ENCODE peak calls at places on chromosome 12, in four cellular contexts. One of them, this sample, is unnamed.

GRCh38 chr12:105085537-105085936 is 1.3 kb upstream of the ALDH1L2 start:
- DNase-seq in GM20000: no peak
- DNase-seq in GM13977: no peak
- DNase-seq in brain microvascular endothelial cell: no peak
- DNase-seq in this sample: no peak

GRCh38 chr12:30462249-30462648 is 233.4 kb downstream of the IPO8 start:
- DNase-seq in brain microvascular endothelial cell: no peak
- DNase-seq in GM20000: no peak
- DNase-seq in GM13977: no peak
- DNase-seq in this sample: no peak

GRCh38 chr12:459430-460258 is at the start of gene B4GALNT3:
- DNase-seq in GM20000: peak
- DNase-seq in brain microvascular endothelial cell: no peak
- DNase-seq in GM13977: peak
- DNase-seq in this sample: peak

GRCh38 chr12:132342322-132342721 is 12.9 kb upstream of the GALNT9 start:
- DNase-seq in GM20000: no peak
- DNase-seq in GM13977: no peak
- DNase-seq in brain microvascular endothelial cell: no peak
- DNase-seq in this sample: no peak

GRCh38 chr12:103503546-103504480 is 8.0 kb upstream of the C12orf42 start:
- DNase-seq in brain microvascular endothelial cell: no peak
- DNase-seq in GM13977: no peak
- DNase-seq in GM20000: peak
- DNase-seq in this sample: no peak

GRCh38 chr12:31682136-31682962 is 22.9 kb downstream of the ETFBKMT start:
- DNase-seq in GM13977: peak
- DNase-seq in brain microvascular endothelial cell: peak
- DNase-seq in GM20000: peak
- DNase-seq in this sample: no peak

GRCh38 chr12:121388421-121388981 is 11.4 kb upstream of the RNF34 start:
- DNase-seq in brain microvascular endothelial cell: peak
- DNase-seq in GM20000: no peak
- DNase-seq in GM13977: no peak
- DNase-seq in this sample: no peak

GRCh38 chr12:4518106-4518728 is 20.5 kb upstream of the RAD51AP1 start:
- DNase-seq in brain microvascular endothelial cell: peak
- DNase-seq in GM13977: no peak
- DNase-seq in GM20000: no peak
- DNase-seq in this sample: no peak

GRCh38 chr12:13228579-13228978 is 32.1 kb downstream of the EMP1 start:
- DNase-seq in GM20000: no peak
- DNase-seq in GM13977: no peak
- DNase-seq in brain microvascular endothelial cell: no peak
- DNase-seq in this sample: no peak

GRCh38 chr12:124993568-124994434 is at the start of gene BRI3BP:
- DNase-seq in GM13977: peak
- DNase-seq in brain microvascular endothelial cell: peak
- DNase-seq in GM20000: peak
- DNase-seq in this sample: no peak

GRCh38 chr12:132253698-132254480 is 75.5 kb downstream of the GALNT9 start:
- DNase-seq in brain microvascular endothelial cell: no peak
- DNase-seq in GM13977: no peak
- DNase-seq in GM20000: no peak
- DNase-seq in this sample: no peak

GRCh38 chr12:57764662-57765002 is 2.2 kb downstream of the CYP27B1 start:
- DNase-seq in GM20000: no peak
- DNase-seq in brain microvascular endothelial cell: no peak
- DNase-seq in GM13977: no peak
- DNase-seq in this sample: no peak

GRCh38 chr12:132275110-132275531 is 54.3 kb downstream of the GALNT9 start:
- DNase-seq in GM20000: no peak
- DNase-seq in brain microvascular endothelial cell: peak
- DNase-seq in GM13977: no peak
- DNase-seq in this sample: no peak

GRCh38 chr12:94973202-94973601 is 30.3 kb downstream of the NDUFA12 start:
- DNase-seq in GM13977: no peak
- DNase-seq in brain microvascular endothelial cell: no peak
- DNase-seq in GM20000: no peak
- DNase-seq in this sample: no peak

GRCh38 chr12:76080729-76081415 is 3.6 kb downstream of the NAP1L1 start:
- DNase-seq in GM13977: no peak
- DNase-seq in brain microvascular endothelial cell: no peak
- DNase-seq in GM20000: no peak
- DNase-seq in this sample: no peak
- TF ChIP-seq CTCF in GM13977: peak
- TF ChIP-seq CTCF in brain microvascular endothelial cell: peak
- TF ChIP-seq CTCF in GM20000: no peak
- TF ChIP-seq CTCF in this sample: no peak

GRCh38 chr12:54933381-54933780 is 51.2 kb downstream of the TESPA1 start:
- DNase-seq in GM20000: no peak
- DNase-seq in GM13977: no peak
- DNase-seq in brain microvascular endothelial cell: peak
- DNase-seq in this sample: no peak

GRCh38 chr12:54936736-54937135 is 47.8 kb downstream of the TESPA1 start:
- DNase-seq in GM13977: no peak
- DNase-seq in brain microvascular endothelial cell: no peak
- DNase-seq in GM20000: no peak
- DNase-seq in this sample: no peak

GRCh38 chr12:54934419-54934818 is 50.1 kb downstream of the TESPA1 start:
- DNase-seq in brain microvascular endothelial cell: no peak
- DNase-seq in GM13977: no peak
- DNase-seq in GM20000: no peak
- DNase-seq in this sample: no peak

GRCh38 chr12:54937376-54937775 is 47.2 kb downstream of the TESPA1 start:
- DNase-seq in brain microvascular endothelial cell: no peak
- DNase-seq in GM20000: no peak
- DNase-seq in GM13977: no peak
- DNase-seq in this sample: no peak

GRCh38 chr12:54935235-54935951 is 49.2 kb downstream of the TESPA1 start:
- DNase-seq in brain microvascular endothelial cell: peak
- DNase-seq in GM20000: peak
- DNase-seq in GM13977: peak
- DNase-seq in this sample: no peak
- TF ChIP-seq CTCF in brain microvascular endothelial cell: no peak
- TF ChIP-seq CTCF in GM20000: no peak
- TF ChIP-seq CTCF in GM13977: peak
- TF ChIP-seq CTCF in this sample: no peak

GRCh38 chr12:109811624-109811995 is 21.6 kb downstream of the TRPV4 start:
- DNase-seq in GM13977: no peak
- DNase-seq in GM20000: no peak
- DNase-seq in brain microvascular endothelial cell: no peak
- DNase-seq in this sample: no peak
- TF ChIP-seq CTCF in GM13977: no peak
- TF ChIP-seq CTCF in GM20000: no peak
- TF ChIP-seq CTCF in brain microvascular endothelial cell: no peak
- TF ChIP-seq CTCF in this sample: no peak

DNA sequence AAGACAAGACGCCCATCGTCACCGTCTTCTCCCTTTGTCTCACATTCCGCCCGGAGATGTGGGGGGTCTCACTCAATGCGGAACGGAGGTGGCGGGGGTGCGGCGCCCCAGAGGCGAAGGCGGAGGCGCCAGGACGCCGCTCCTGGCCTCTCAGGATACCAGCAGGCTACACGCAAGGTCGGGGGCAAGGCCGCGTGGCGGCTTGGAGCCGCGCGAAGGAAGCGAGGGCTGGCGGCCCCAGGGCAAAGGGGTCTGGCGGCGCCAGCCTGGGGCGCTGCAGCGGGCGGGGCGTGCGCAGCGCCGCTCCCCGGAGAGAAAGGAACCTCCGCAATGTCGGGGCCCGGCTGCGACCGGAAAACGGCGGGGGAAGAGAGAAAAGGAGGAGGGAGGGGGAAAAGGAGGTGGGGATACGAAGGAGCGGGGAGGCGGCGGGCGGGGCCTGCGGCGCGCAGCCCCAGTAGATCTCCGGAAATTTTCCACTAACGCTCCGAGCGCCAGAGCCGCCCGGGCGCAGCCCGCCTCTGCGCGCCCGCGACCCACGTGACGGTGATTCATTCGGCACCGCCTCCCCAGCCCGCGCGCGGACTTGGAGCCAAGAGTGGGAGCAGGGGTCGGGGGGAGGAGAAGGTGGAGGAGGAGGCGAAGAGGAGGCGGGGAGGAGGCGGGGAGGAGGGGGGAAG is 10.5 kb upstream of the SLC38A2 start:
- DNase-seq in GM20000: peak
- DNase-seq in brain microvascular endothelial cell: peak
- DNase-seq in GM13977: peak
- DNase-seq in this sample: peak
- TF ChIP-seq CTCF in GM20000: peak
- TF ChIP-seq CTCF in brain microvascular endothelial cell: peak
- TF ChIP-seq CTCF in GM13977: peak
- TF ChIP-seq CTCF in this sample: no peak

DNA sequence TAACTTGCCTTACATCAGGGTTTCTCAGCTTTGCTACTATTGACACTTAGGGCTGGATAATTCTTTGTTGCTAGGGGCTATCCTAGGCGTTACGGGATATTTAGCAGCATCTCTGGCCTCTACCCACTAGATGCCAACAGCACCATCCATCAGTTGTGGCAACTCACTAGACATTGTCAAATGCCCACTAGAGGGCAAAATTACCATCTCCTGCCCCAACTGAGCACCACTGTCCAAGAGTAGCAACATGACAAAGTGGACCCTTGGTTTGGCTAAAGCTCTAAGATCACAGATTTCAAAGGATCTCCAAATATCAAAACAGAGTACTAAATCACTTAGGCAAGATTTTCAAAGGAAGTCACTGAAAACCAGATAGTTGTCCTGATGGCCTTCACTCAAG is 251.7 kb upstream of the TBX3 start:
- DNase-seq in GM13977: no peak
- DNase-seq in GM20000: no peak
- DNase-seq in brain microvascular endothelial cell: no peak
- DNase-seq in this sample: no peak
- TF ChIP-seq CTCF in GM13977: no peak
- TF ChIP-seq CTCF in GM20000: no peak
- TF ChIP-seq CTCF in brain microvascular endothelial cell: peak
- TF ChIP-seq CTCF in this sample: no peak

GRCh38 chr12:86838264-86838663 is 582.1 kb upstream of the MGAT4C start:
- DNase-seq in brain microvascular endothelial cell: no peak
- DNase-seq in GM20000: no peak
- DNase-seq in GM13977: no peak
- DNase-seq in this sample: no peak

GRCh38 chr12:86834217-86834616 is 578.0 kb upstream of the MGAT4C start:
- DNase-seq in GM20000: no peak
- DNase-seq in brain microvascular endothelial cell: no peak
- DNase-seq in GM13977: no peak
- DNase-seq in this sample: no peak

GRCh38 chr12:86837246-86837645 is 581.1 kb upstream of the MGAT4C start:
- DNase-seq in GM13977: no peak
- DNase-seq in GM20000: no peak
- DNase-seq in brain microvascular endothelial cell: no peak
- DNase-seq in this sample: no peak

GRCh38 chr12:86838709-86839108 is 582.5 kb upstream of the MGAT4C start:
- DNase-seq in brain microvascular endothelial cell: no peak
- DNase-seq in GM20000: no peak
- DNase-seq in GM13977: no peak
- DNase-seq in this sample: no peak
- TF ChIP-seq CTCF in brain microvascular endothelial cell: no peak
- TF ChIP-seq CTCF in GM20000: no peak
- TF ChIP-seq CTCF in GM13977: no peak
- TF ChIP-seq CTCF in this sample: no peak

GRCh38 chr12:44510510-44510909 is 365.6 kb downstream of the NELL2 start:
- DNase-seq in GM13977: no peak
- DNase-seq in brain microvascular endothelial cell: no peak
- DNase-seq in GM20000: no peak
- DNase-seq in this sample: no peak
- TF ChIP-seq CTCF in GM13977: no peak
- TF ChIP-seq CTCF in brain microvascular endothelial cell: no peak
- TF ChIP-seq CTCF in GM20000: no peak
- TF ChIP-seq CTCF in this sample: no peak

GRCh38 chr12:21613931-21614330 is 9.3 kb upstream of the GYS2 start:
- DNase-seq in brain microvascular endothelial cell: no peak
- DNase-seq in GM13977: no peak
- DNase-seq in GM20000: no peak
- DNase-seq in this sample: no peak
- TF ChIP-seq CTCF in brain microvascular endothelial cell: no peak
- TF ChIP-seq CTCF in GM13977: no peak
- TF ChIP-seq CTCF in GM20000: no peak
- TF ChIP-seq CTCF in this sample: peak